ENCODE peak calls at places on chromosomes 6 and 20, in eight cellular contexts. Y is AG09319; A is NCI-H1092; C is Calu3; Q is stimulated activated CD4-positive, alpha-beta T cell treated with anti-CD3 and anti-CD28 coated beads, Interleukin-12 subunit alpha, Interleukin-12 subunit beta, amount 100 ng/mL, for 48 hours; V is Daoy; W is hypothalamus; M is memory B cell. K is an unnamed sample.

GRCh38 chr6:169805242-169805838 is 53.9 kb downstream of the ERMARD start:
- DNase-seq in Q (no peak), A (no peak), Y (no peak), C (no peak), V (peak; percentile 0), M (no peak), W (no peak), K (no peak)

GRCh38 chr6:31737315-31738047 is 1.2 kb upstream of the CLIC1 start:
- DNase-seq in V (peak; percentile 67), M (no peak), Q (no peak), A (peak; percentile 45), W (no peak), Y (no peak), C (peak; percentile 54), K (peak; percentile 37)

GRCh38 chr6:34593741-34594140 is 37.6 kb upstream of the SPDEF start:
- DNase-seq in Q (no peak), Y (no peak), M (no peak), W (no peak), V (no peak), C (peak; percentile 53), A (no peak), K (no peak)

GRCh38 chr6:21277601-21278043 is 315.9 kb upstream of the SOX4 start:
- DNase-seq in Q (no peak), W (no peak), A (no peak), Y (no peak), V (peak; percentile 15), M (no peak), C (peak; percentile 53), K (no peak)

GRCh38 chr6:52176550-52176949 is 9.6 kb upstream of the IL17A start:
- DNase-seq in Q (no peak), V (no peak), W (no peak), M (no peak), A (peak; percentile 66), Y (no peak), C (no peak), K (peak; percentile 35)

GRCh38 chr20:32966382-32966781 is 37.9 kb downstream of the SUN5 start:
- DNase-seq in M (no peak), Y (no peak), C (no peak), Q (no peak), W (no peak), A (no peak), V (no peak), K (no peak)

GRCh38 chr6:170284866-170285469 is 5.9 kb downstream of the DLL1 start:
- DNase-seq in W (no peak), Q (no peak), C (no peak), A (no peak), M (no peak), Y (no peak), V (no peak), K (no peak)

GRCh38 chr6:79782775-79783174 is 151.6 kb downstream of the SH3BGRL2 start:
- DNase-seq in A (no peak), V (no peak), Y (no peak), Q (no peak), C (no peak), W (no peak), M (no peak), K (no peak)

GRCh38 chr20:44834693-44835092 is 24.3 kb upstream of the RIMS4 start:
- DNase-seq in W (no peak), M (no peak), C (no peak), Q (no peak), A (no peak), Y (no peak), V (no peak), K (no peak)

GRCh38 chr20:19928379-19929360 is 88.5 kb upstream of the NAA20 start:
- DNase-seq in W (no peak), C (no peak), Y (no peak), V (no peak), M (no peak), Q (no peak), A (no peak), K (no peak)

GRCh38 chr6:56555438-56555872 is 87.2 kb downstream of the DST start:
- DNase-seq in Q (no peak), A (peak; percentile 18), Y (no peak), V (no peak), M (no peak), W (no peak), C (no peak), K (no peak)

GRCh38 chr6:157853018-157853805 is 30.2 kb downstream of the SNX9 start:
- DNase-seq in M (no peak), W (no peak), V (no peak), A (no peak), C (no peak), Q (no peak), Y (no peak), K (no peak)

GRCh38 chr6:135675862-135676261 is 175.6 kb upstream of the PDE7B start:
- DNase-seq in C (peak; percentile 45), M (peak; percentile 61), W (no peak), V (peak; percentile 29), A (no peak), Y (no peak), Q (peak; percentile 20), K (peak; percentile 16)

GRCh38 chr6:148723484-148723883 is 23.3 kb upstream of the UST start:
- DNase-seq in W (no peak), Y (no peak), M (no peak), Q (no peak), A (no peak), V (peak; percentile 66), C (no peak), K (no peak)

GRCh38 chr6:64227868-64228267 is 592.3 kb downstream of the PHF3 start:
- DNase-seq in M (no peak), W (no peak), Q (no peak), C (no peak), A (no peak), V (no peak), Y (no peak), K (no peak)

GRCh38 chr6:170583736-170584180 is 679 bp downstream of the PDCD2 start:
- DNase-seq in C (no peak), Y (no peak), Q (no peak), W (no peak), V (no peak), A (no peak), M (no peak), K (no peak)

GRCh38 chr6:71393471-71393870 is 104.9 kb downstream of the OGFRL1 start:
- DNase-seq in Y (no peak), Q (no peak), M (no peak), A (no peak), W (no peak), C (no peak), V (peak; percentile 52), K (no peak)

GRCh38 chr6:101762851-101763250 is 369.3 kb downstream of the GRIK2 start:
- DNase-seq in A (no peak), Q (no peak), W (no peak), C (no peak), V (no peak), M (no peak), Y (no peak), K (no peak)

GRCh38 chr20:25022680-25023079 is 30.1 kb upstream of the APMAP start:
- DNase-seq in C (peak; percentile 63), A (no peak), Q (no peak), V (no peak), M (no peak), Y (no peak), W (no peak), K (no peak)

GRCh38 chr20:51176846-51177245 is 153.9 kb upstream of the KCNG1 start:
- DNase-seq in V (peak; percentile 24), C (no peak), M (no peak), A (no peak), Y (no peak), Q (no peak), W (no peak), K (no peak)

GRCh38 chr20:56630086-56630493 is 984 bp downstream of the TFAP2C start:
- DNase-seq in W (no peak), C (peak; percentile 84), Q (no peak), Y (peak; percentile 62), V (peak; percentile 86), M (no peak), A (no peak), K (peak; percentile 86)

GRCh38 chr6:16380220-16380809 is 141.9 kb downstream of the GMPR start:
- DNase-seq in Q (no peak), M (no peak), V (no peak), A (no peak), W (no peak), C (no peak), Y (no peak), K (no peak)

GRCh38 chr6:47832386-47833080 is 50.7 kb downstream of the OPN5 start:
- DNase-seq in W (no peak), V (no peak), M (no peak), Q (no peak), Y (no peak), C (no peak), A (no peak), K (no peak)

GRCh38 chr6:93344436-93344835 is 74.9 kb downstream of the EPHA7 start:
- DNase-seq in C (no peak), V (no peak), M (no peak), Y (no peak), W (no peak), A (no peak), Q (no peak), K (no peak)

GRCh38 chr20:39822667-39823066 is 860.5 kb downstream of the DHX35 start:
- DNase-seq in C (no peak), Q (no peak), A (no peak), W (no peak), V (peak; percentile 25), M (no peak), Y (no peak), K (no peak)

GRCh38 chr6:116010400-116011095 is 50.1 kb downstream of the FRK start:
- DNase-seq in M (peak; percentile 29), Y (no peak), C (peak; percentile 78), W (peak; percentile 52), Q (peak; percentile 43), A (peak; percentile 11), V (peak; percentile 64), K (peak; percentile 59)

GRCh38 chr20:12058201-12058600 is 140.5 kb downstream of the BTBD3 start:
- DNase-seq in Q (no peak), M (no peak), V (no peak), Y (no peak), C (no peak), A (no peak), W (no peak), K (no peak)

GRCh38 chr6:113855500-113856010 is 1.6 kb upstream of the MARCKS start:
- DNase-seq in Q (no peak), A (no peak), C (peak; percentile 23), W (peak; percentile 58), V (no peak), Y (no peak), M (peak; percentile 19), K (no peak)

GRCh38 chr6:136059308-136059707 is 190.8 kb downstream of the MTFR2 start:
- DNase-seq in Y (no peak), W (peak; percentile 27), C (no peak), M (no peak), A (no peak), Q (no peak), V (no peak), K (no peak)

GRCh38 chr6:155201461-155202226 is 62.2 kb upstream of the CLDN20 start:
- DNase-seq in C (no peak), V (peak; percentile 41), Q (no peak), W (no peak), M (no peak), Y (peak; percentile 11), A (no peak), K (no peak)

GRCh38 chr6:110447761-110448160 is 28.7 kb downstream of the SLC22A16 start:
- DNase-seq in V (no peak), A (no peak), Y (no peak), Q (no peak), M (no peak), C (no peak), W (no peak), K (no peak)

GRCh38 chr20:35326732-35327073 is 34.5 kb upstream of the FAM83C start:
- DNase-seq in A (no peak), Y (no peak), M (no peak), C (no peak), V (no peak), W (no peak), Q (no peak), K (no peak)

K was measured in RPMI8226.